ENCODE peak calls at places on chromosomes 12 and 14, in four cellular contexts. One of them, this sample, is unnamed.

GRCh38 chr14:43539210-43539609 is 967.9 kb downstream of the FSCB start:
- DNase-seq in uterus: no peak
- DNase-seq in fibroblast of the aortic adventitia: peak
- DNase-seq in mucosa of descending colon: no peak
- DNase-seq in this sample: peak

GRCh38 chr14:45679852-45680251 is 426.9 kb upstream of the MIS18BP1 start:
- DNase-seq in uterus: no peak
- DNase-seq in fibroblast of the aortic adventitia: peak
- DNase-seq in mucosa of descending colon: no peak
- DNase-seq in this sample: peak

GRCh38 chr12:49283541-49284429 is 11.2 kb upstream of the PRPH start:
- DNase-seq in uterus: no peak
- DNase-seq in fibroblast of the aortic adventitia: no peak
- DNase-seq in mucosa of descending colon: no peak
- DNase-seq in this sample: no peak

GRCh38 chr14:22852940-22853767 is 16.8 kb downstream of the MMP14 start:
- DNase-seq in uterus: peak
- DNase-seq in fibroblast of the aortic adventitia: peak
- DNase-seq in mucosa of descending colon: peak
- DNase-seq in this sample: peak

GRCh38 chr12:121137512-121137911 is 4.8 kb downstream of the P2RX7 start:
- DNase-seq in uterus: no peak
- DNase-seq in fibroblast of the aortic adventitia: no peak
- DNase-seq in mucosa of descending colon: no peak
- DNase-seq in this sample: no peak

GRCh38 chr12:121688966-121689365 is 19.5 kb upstream of the MORN3 start:
- DNase-seq in uterus: no peak
- DNase-seq in fibroblast of the aortic adventitia: no peak
- DNase-seq in mucosa of descending colon: no peak
- DNase-seq in this sample: no peak

GRCh38 chr14:22602011-22602410 is 3.9 kb downstream of the ABHD4 start:
- DNase-seq in uterus: no peak
- DNase-seq in fibroblast of the aortic adventitia: no peak
- DNase-seq in mucosa of descending colon: no peak
- DNase-seq in this sample: no peak

GRCh38 chr12:47949441-47950341 is 13.7 kb upstream of the TMEM106C start:
- DNase-seq in uterus: peak
- DNase-seq in fibroblast of the aortic adventitia: peak
- DNase-seq in mucosa of descending colon: peak
- DNase-seq in this sample: peak

GRCh38 chr12:101826766-101827368 is 3.9 kb downstream of the GNPTAB start:
- DNase-seq in uterus: no peak
- DNase-seq in fibroblast of the aortic adventitia: no peak
- DNase-seq in mucosa of descending colon: no peak
- DNase-seq in this sample: no peak

GRCh38 chr14:31677630-31678029 is 116.4 kb downstream of the NUBPL start:
- DNase-seq in uterus: no peak
- DNase-seq in fibroblast of the aortic adventitia: no peak
- DNase-seq in mucosa of descending colon: no peak
- DNase-seq in this sample: no peak

GRCh38 chr12:70290126-70290525 is 46.9 kb downstream of the CNOT2 start:
- DNase-seq in uterus: no peak
- DNase-seq in fibroblast of the aortic adventitia: no peak
- DNase-seq in mucosa of descending colon: no peak
- DNase-seq in this sample: no peak

GRCh38 chr12:106136263-106136662 is 2.5 kb downstream of the NUAK1 start:
- DNase-seq in uterus: peak
- DNase-seq in fibroblast of the aortic adventitia: peak
- DNase-seq in mucosa of descending colon: peak
- DNase-seq in this sample: peak

GRCh38 chr12:106134294-106134949 is 4.3 kb downstream of the NUAK1 start:
- DNase-seq in uterus: no peak
- DNase-seq in fibroblast of the aortic adventitia: peak
- DNase-seq in mucosa of descending colon: no peak
- DNase-seq in this sample: no peak

GRCh38 chr12:106135075-106135474 is 3.7 kb downstream of the NUAK1 start:
- DNase-seq in uterus: no peak
- DNase-seq in fibroblast of the aortic adventitia: peak
- DNase-seq in mucosa of descending colon: no peak
- DNase-seq in this sample: peak

GRCh38 chr12:106137456-106138278 is 1.1 kb downstream of the NUAK1 start:
- DNase-seq in uterus: no peak
- DNase-seq in fibroblast of the aortic adventitia: no peak
- DNase-seq in mucosa of descending colon: no peak
- DNase-seq in this sample: no peak

GRCh38 chr12:106135781-106136180 is 3.0 kb downstream of the NUAK1 start:
- DNase-seq in uterus: no peak
- DNase-seq in fibroblast of the aortic adventitia: peak
- DNase-seq in mucosa of descending colon: no peak
- DNase-seq in this sample: no peak
- H3K4me3 ChIP-seq in uterus: peak
- H3K4me3 ChIP-seq in fibroblast of the aortic adventitia: peak
- H3K4me3 ChIP-seq in mucosa of descending colon: no peak
- H3K4me3 ChIP-seq in this sample: peak

GRCh38 chr12:10365716-10366433 is 24.0 kb downstream of the KLRK1 start:
- DNase-seq in uterus: no peak
- DNase-seq in fibroblast of the aortic adventitia: peak
- DNase-seq in mucosa of descending colon: no peak
- DNase-seq in this sample: peak
- TF ChIP-seq CTCF in uterus: no peak
- TF ChIP-seq CTCF in fibroblast of the aortic adventitia: peak
- TF ChIP-seq CTCF in mucosa of descending colon: peak
- TF ChIP-seq CTCF in this sample: peak

DNA sequence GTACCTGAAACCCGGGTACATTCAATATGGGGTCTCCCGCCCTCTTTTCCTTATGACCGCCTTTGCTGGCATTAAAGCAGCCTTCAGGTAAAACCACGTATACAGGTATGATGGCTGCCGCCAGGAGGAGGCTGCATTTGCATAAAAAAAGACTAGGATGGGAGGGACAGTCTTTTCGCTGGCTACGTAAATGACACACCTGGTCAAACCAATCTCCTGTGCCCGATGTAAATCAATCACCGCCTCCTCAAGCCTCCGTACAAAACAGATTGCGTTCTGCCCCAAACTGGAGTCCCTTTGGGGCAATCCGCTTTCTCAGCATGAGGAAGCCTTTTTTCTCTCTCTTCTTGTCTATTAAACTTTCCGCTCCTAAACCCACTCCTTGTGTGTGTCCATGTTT is 8.1 kb upstream of the ALDH1L2 start:
- DNase-seq in uterus: no peak
- DNase-seq in fibroblast of the aortic adventitia: no peak
- DNase-seq in mucosa of descending colon: peak
- DNase-seq in this sample: no peak
- H3K4me3 ChIP-seq in uterus: no peak
- H3K4me3 ChIP-seq in fibroblast of the aortic adventitia: no peak
- H3K4me3 ChIP-seq in mucosa of descending colon: no peak
- H3K4me3 ChIP-seq in this sample: no peak

GRCh38 chr14:24252289-24253124 is 10.1 kb upstream of the TINF2 start:
- DNase-seq in uterus: no peak
- DNase-seq in fibroblast of the aortic adventitia: no peak
- DNase-seq in mucosa of descending colon: peak
- DNase-seq in this sample: no peak
- TF ChIP-seq CTCF in uterus: no peak
- TF ChIP-seq CTCF in fibroblast of the aortic adventitia: no peak
- TF ChIP-seq CTCF in mucosa of descending colon: no peak
- TF ChIP-seq CTCF in this sample: no peak

GRCh38 chr14:24857277-24857676 is 192.7 kb downstream of the STXBP6 start:
- DNase-seq in uterus: no peak
- DNase-seq in fibroblast of the aortic adventitia: no peak
- DNase-seq in mucosa of descending colon: no peak
- DNase-seq in this sample: no peak
- H3K4me3 ChIP-seq in uterus: no peak
- H3K4me3 ChIP-seq in fibroblast of the aortic adventitia: no peak
- H3K4me3 ChIP-seq in mucosa of descending colon: no peak
- H3K4me3 ChIP-seq in this sample: no peak

GRCh38 chr14:32933623-32933942 is 5.1 kb upstream of the NPAS3 start:
- DNase-seq in uterus: no peak
- DNase-seq in fibroblast of the aortic adventitia: peak
- DNase-seq in mucosa of descending colon: no peak
- DNase-seq in this sample: peak
- TF ChIP-seq CTCF in uterus: no peak
- TF ChIP-seq CTCF in fibroblast of the aortic adventitia: peak
- TF ChIP-seq CTCF in mucosa of descending colon: no peak
- TF ChIP-seq CTCF in this sample: peak